ENCODE peak calls at places on chromosomes 3 and 15, in six cellular contexts. B is testis, E is left ventricle myocardium inferior, C is heart left ventricle, T is cardiac muscle cell, A is mucosa of descending colon. Q is an unnamed sample.

GRCh38 chr3:71903141-71903540 is 118.2 kb upstream of the PROK2 start:
- DNase-seq in B (no peak), T (no peak), A (no peak), C (no peak), E (no peak), Q (no peak)

GRCh38 chr3:123712077-123712860 is 127.4 kb upstream of the HACD2 start:
- DNase-seq in T (peak; percentile 36), A (no peak), E (no peak), B (peak; percentile 59), C (no peak), Q (no peak)

GRCh38 chr3:156160653-156161052 is 40.3 kb downstream of the KCNAB1 start:
- DNase-seq in B (no peak), E (no peak), C (no peak), T (no peak), A (no peak), Q (peak; percentile 16)

GRCh38 chr3:13135811-13136321 is 62.6 kb upstream of the IQSEC1 start:
- DNase-seq in B (peak; percentile 26), A (no peak), T (no peak), C (no peak), E (no peak), Q (no peak)

GRCh38 chr15:88664151-88664778 is 25.4 kb downstream of the ISG20 start:
- DNase-seq in A (no peak), B (peak; percentile 13), T (no peak), C (no peak), E (no peak), Q (peak; percentile 42)

GRCh38 chr15:58490405-58491150 is 58.8 kb downstream of the LIPC start:
- DNase-seq in A (no peak), C (no peak), E (peak; percentile 38), T (no peak), B (no peak), Q (no peak)

GRCh38 chr3:68985391-68985790 is 28.1 kb downstream of the EOGT start:
- DNase-seq in C (no peak), T (no peak), A (no peak), B (no peak), E (no peak), Q (no peak)

GRCh38 chr3:110815008-110815583 is 256.5 kb upstream of the NECTIN3 start:
- DNase-seq in A (no peak), E (no peak), C (no peak), B (no peak), T (no peak), Q (peak; percentile 25)

GRCh38 chr3:4138150-4138783 is 164.9 kb upstream of the SETMAR start:
- DNase-seq in B (no peak), A (no peak), E (no peak), T (no peak), C (no peak), Q (no peak)

GRCh38 chr3:172355836-172356235 is 92.4 kb downstream of the GHSR start:
- DNase-seq in B (no peak), E (no peak), C (no peak), T (no peak), A (no peak), Q (no peak)

GRCh38 chr15:91578511-91578910 is 275.0 kb upstream of the SLCO3A1 start:
- DNase-seq in B (no peak), E (no peak), C (no peak), A (no peak), T (no peak), Q (no peak)

GRCh38 chr3:129344540-129345220 is 66.0 kb downstream of the HMCES start:
- DNase-seq in B (peak; percentile 80), A (no peak), T (peak; percentile 50), E (no peak), C (peak; percentile 57), Q (no peak)

GRCh38 chr15:51765751-51766150 is 14.4 kb downstream of the TMOD2 start:
- DNase-seq in T (no peak), B (no peak), C (no peak), A (no peak), E (no peak), Q (no peak)

GRCh38 chr3:155989536-155989935 is 119.1 kb downstream of the GMPS start:
- DNase-seq in C (no peak), A (no peak), B (no peak), E (no peak), T (no peak), Q (no peak)

GRCh38 chr15:22956257-22956979 is 23.8 kb downstream of the CYFIP1 start:
- DNase-seq in C (peak; percentile 75), B (no peak), E (no peak), T (no peak), A (no peak), Q (no peak)

GRCh38 chr15:32849769-32850668 is 132.2 kb downstream of the GREM1 start:
- DNase-seq in C (no peak), A (no peak), E (no peak), T (no peak), B (no peak), Q (no peak)

GRCh38 chr3:35723480-35724097 is 84.3 kb downstream of the ARPP21 start:
- DNase-seq in T (no peak), B (no peak), E (no peak), C (no peak), A (no peak), Q (no peak)

GRCh38 chr3:10772230-10773161 is 43.5 kb upstream of the SLC6A11 start:
- DNase-seq in B (no peak), T (no peak), A (no peak), E (no peak), C (no peak), Q (no peak)

GRCh38 chr15:38885477-38885952 is 320.9 kb upstream of the RASGRP1 start:
- DNase-seq in C (no peak), T (no peak), A (no peak), E (no peak), B (no peak), Q (no peak)

GRCh38 chr3:101643009-101643844 is 33.7 kb downstream of the ZBTB11 start:
- DNase-seq in A (no peak), E (no peak), T (no peak), B (no peak), C (no peak), Q (no peak)

GRCh38 chr3:171049831-171050444 is 23.4 kb upstream of the SLC2A2 start:
- DNase-seq in B (peak; percentile 55), T (peak; percentile 82), C (no peak), A (peak; percentile 52), E (peak; percentile 23), Q (peak; percentile 43)

GRCh38 chr15:78093242-78094020 is 1.1 kb downstream of the SH2D7 start:
- DNase-seq in T (no peak), C (no peak), A (no peak), E (no peak), B (no peak), Q (no peak)

GRCh38 chr3:149271669-149272068 is 50.0 kb upstream of the CP start:
- DNase-seq in A (no peak), T (no peak), C (no peak), E (no peak), B (no peak), Q (no peak)

GRCh38 chr3:13143381-13144004 is 70.3 kb upstream of the IQSEC1 start:
- DNase-seq in B (peak; percentile 29), E (no peak), A (no peak), C (no peak), T (no peak), Q (no peak)

GRCh38 chr15:28094732-28095521 is 4.2 kb downstream of the OCA2 start:
- DNase-seq in B (no peak), T (peak; percentile 44), C (no peak), A (peak; percentile 96), E (no peak), Q (peak; percentile 89)

GRCh38 chr15:87365221-87365620 is 891.3 kb downstream of the NTRK3 start:
- DNase-seq in C (no peak), E (no peak), B (no peak), T (no peak), A (no peak), Q (no peak)

DNA sequence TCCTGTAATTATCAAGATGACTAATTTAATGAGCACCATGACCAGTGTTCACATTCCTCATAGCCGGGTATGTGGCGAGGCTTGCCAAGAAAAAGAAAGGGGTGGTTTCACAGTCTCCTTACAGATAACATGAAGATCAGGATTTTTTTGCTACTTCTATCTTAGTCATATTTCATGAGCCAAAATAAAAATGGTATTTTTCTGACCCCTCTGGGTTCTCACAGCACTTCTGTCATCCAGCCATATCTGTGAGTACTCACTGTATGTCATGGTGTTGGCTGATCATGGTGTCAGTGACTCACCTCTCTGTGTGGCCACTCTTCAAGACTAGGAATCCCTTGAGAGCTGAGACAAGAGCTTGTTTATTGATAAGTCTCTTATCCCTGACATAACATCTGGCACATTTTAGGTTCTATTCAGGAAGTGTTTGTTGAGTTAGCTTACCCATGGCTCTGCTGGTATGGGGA is 130.5 kb upstream of the LMCD1 start:
- DNase-seq in B (no peak), C (no peak), E (no peak), T (no peak), A (no peak), Q (no peak)
- H3K9me3 ChIP-seq in B (no peaks in the 10 kb centered on the region), C (no peaks in the 10 kb centered on the region), E (peaks cover 10% of the 10 kb centered on the region), T (no peaks in the 10 kb centered on the region), A (no peaks in the 10 kb centered on the region), Q (no peaks in the 10 kb centered on the region)

GRCh38 chr15:99928429-99928981 is 195.3 kb upstream of the LYSMD4 start:
- DNase-seq in T (peak; percentile 82), C (peak; percentile 93), B (peak; percentile 86), A (peak; percentile 93), E (peak; percentile 87), Q (peak; percentile 73)

GRCh38 chr15:99921086-99921485 is 187.8 kb upstream of the LYSMD4 start:
- DNase-seq in T (no peak), C (no peak), A (no peak), E (no peak), B (no peak), Q (no peak)

GRCh38 chr15:99929266-99929665 is 196.0 kb upstream of the LYSMD4 start:
- DNase-seq in A (no peak), T (no peak), B (no peak), E (no peak), C (no peak), Q (no peak)

GRCh38 chr15:99930696-99931095 is 197.5 kb upstream of the LYSMD4 start:
- DNase-seq in B (no peak), A (no peak), C (no peak), T (no peak), E (no peak), Q (no peak)

GRCh38 chr15:99925661-99926461 is 192.6 kb upstream of the LYSMD4 start:
- DNase-seq in B (peak; percentile 46), C (peak; percentile 88), A (peak; percentile 89), E (peak; percentile 62), T (peak; percentile 51), Q (peak; percentile 69)
- H3K4me3 ChIP-seq in B (peak overlapping the region; percentile 46), C (peak overlapping the region; percentile 44), A (no peak overlapping the region), E (peak overlapping the region; percentile 63), T (peak overlapping the region; percentile 29), Q (no peak overlapping the region)

DNA sequence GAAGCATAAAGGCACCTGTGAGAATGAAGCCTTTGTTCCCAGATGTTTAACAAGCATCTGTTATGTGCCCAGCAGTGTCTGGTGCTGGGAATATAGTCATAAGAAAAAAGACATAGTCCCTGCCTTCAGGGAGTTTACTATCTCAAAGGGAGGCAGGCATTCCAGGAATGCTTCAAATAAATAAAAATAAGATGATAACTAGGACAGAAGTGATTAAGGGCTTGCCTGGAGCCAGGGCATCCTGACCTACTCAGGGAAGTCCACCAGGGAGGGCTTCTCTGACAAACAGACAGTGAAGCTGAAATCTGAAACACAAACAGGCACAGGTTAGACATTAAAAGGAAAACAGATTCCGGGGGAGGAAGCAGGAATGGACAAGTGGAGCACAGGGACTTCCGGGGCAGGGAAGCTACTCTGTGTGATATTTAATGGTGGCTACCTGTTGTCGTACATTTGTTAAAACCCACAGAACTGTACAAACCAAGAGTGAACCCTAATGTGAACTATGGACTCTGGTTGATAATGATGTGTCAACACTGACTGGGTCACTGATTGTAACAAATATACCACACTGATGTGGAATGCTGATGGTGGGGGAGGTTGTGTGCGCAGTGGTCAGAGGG is 53.3 kb downstream of the ITGB5 start:
- DNase-seq in T (no peak), E (no peak), C (no peak), B (no peak), A (no peak), Q (peak; percentile 90)
- H3K4me1 ChIP-seq in T (peaks cover 33% of the 10 kb centered on the region), E (peaks cover 98% of the 10 kb centered on the region), C (peaks cover 12% of the 10 kb centered on the region), B (peaks cover 32% of the 10 kb centered on the region), A (peaks cover 41% of the 10 kb centered on the region), Q (peaks cover 9% of the 10 kb centered on the region)

GRCh38 chr15:46344906-46345305 is 710.1 kb downstream of the SQOR start:
- DNase-seq in E (no peak), A (no peak), T (no peak), C (no peak), B (no peak), Q (no peak)
- H3K9me3 ChIP-seq in E (no peaks in the 10 kb centered on the region), A (no peaks in the 10 kb centered on the region), T (no peaks in the 10 kb centered on the region), C (no peaks in the 10 kb centered on the region), B (no peaks in the 10 kb centered on the region), Q (no peaks in the 10 kb centered on the region)